ENCODE peak calls at places on chromosome 2, in eight cellular contexts. B, T, R, K, S, P, U and Y are unnamed samples.

GRCh38 chr2:18896106-18896505 is 306.7 kb upstream of the NT5C1B start:
- DNase-seq in U (no peak), R (no peak), P (no peak), B (no peak), S (no peak), K (no peak), T (no peak), Y (no peak)

GRCh38 chr2:229118336-229118735 is 152.8 kb downstream of the PID1 start:
- DNase-seq in U (no peak), R (no peak), S (peak), T (no peak), B (no peak), K (no peak), P (no peak), Y (no peak)

GRCh38 chr2:217105733-217106649 is 246.1 kb upstream of the TNP1 start:
- DNase-seq in B (no peak), P (peak), K (no peak), R (peak), S (peak), T (no peak), U (no peak), Y (peak)

GRCh38 chr2:165594935-165595255 is 125.4 kb downstream of the CSRNP3 start:
- DNase-seq in R (no peak), T (no peak), B (no peak), P (no peak), K (no peak), S (no peak), U (no peak), Y (no peak)

GRCh38 chr2:232776435-232776834 is at the start of gene KCNJ13:
- DNase-seq in S (peak), U (no peak), T (no peak), B (no peak), P (no peak), K (no peak), R (no peak), Y (no peak)

GRCh38 chr2:13009027-13009426 is 292.3 kb downstream of the TRIB2 start:
- DNase-seq in P (no peak), B (no peak), T (no peak), U (no peak), R (no peak), S (peak), K (no peak), Y (no peak)

GRCh38 chr2:226728996-226729395 is 70.6 kb downstream of the IRS1 start:
- DNase-seq in R (no peak), T (no peak), P (no peak), S (peak), B (no peak), K (no peak), U (no peak), Y (no peak)

GRCh38 chr2:8451273-8451672 is 230.6 kb upstream of the ID2 start:
- DNase-seq in T (no peak), R (no peak), B (no peak), K (no peak), P (no peak), U (no peak), S (no peak), Y (no peak)

GRCh38 chr2:230552181-230552580 is 136.2 kb downstream of the SP100 start:
- DNase-seq in R (no peak), P (no peak), S (no peak), K (no peak), B (no peak), U (no peak), T (no peak), Y (no peak)

GRCh38 chr2:113716291-113716690 is 40.2 kb downstream of the SLC35F5 start:
- DNase-seq in B (no peak), T (no peak), U (no peak), K (no peak), S (peak), R (no peak), P (no peak), Y (no peak)